ENCODE peak calls at places on chromosome 16, in five cellular contexts. S is WTC11, D is IMR-90, W is A549, I is H1. K is an unnamed sample.

GRCh38 chr16:21684199-21684598 is 20.4 kb downstream of the OTOA start:
- DNase-seq in I (peak; percentile 82), D (no peak), W (no peak), S (peak; percentile 66), K (peak; percentile 42)

GRCh38 chr16:24838554-24839266 is 7.1 kb upstream of the SLC5A11 start:
- DNase-seq in D (peak; percentile 70), S (no peak), W (peak; percentile 37), I (no peak), K (no peak)

GRCh38 chr16:17277981-17278381 is 192.8 kb downstream of the XYLT1 start:
- DNase-seq in I (peak; percentile 59), W (peak; percentile 28), S (peak; percentile 62), D (peak; percentile 7), K (no peak)

GRCh38 chr16:86739178-86739577 is 160.8 kb downstream of the FOXL1 start:
- DNase-seq in S (no peak), I (no peak), D (no peak), W (no peak), K (no peak)

GRCh38 chr16:873243-873661 is 72.7 kb upstream of the GNG13 start:
- DNase-seq in W (no peak), D (no peak), S (no peak), I (no peak), K (no peak)

GRCh38 chr16:75445298-75445697 is 12.0 kb upstream of the CFDP1 start:
- DNase-seq in I (no peak), S (no peak), W (no peak), D (no peak), K (no peak)

GRCh38 chr16:82924075-82924854 is 297.5 kb downstream of the CDH13 start:
- DNase-seq in D (no peak), S (no peak), I (no peak), W (no peak), K (no peak)

GRCh38 chr16:83015871-83016270 is 389.1 kb downstream of the CDH13 start:
- DNase-seq in D (no peak), W (no peak), S (no peak), I (no peak), K (no peak)

GRCh38 chr16:53967172-53967571 is 263.2 kb downstream of the FTO start:
- DNase-seq in D (no peak), S (no peak), W (no peak), I (no peak), K (no peak)

GRCh38 chr16:15672514-15673167 is 22.6 kb downstream of the NDE1 start:
- DNase-seq in S (no peak), W (peak; percentile 84), D (peak; percentile 96), I (no peak), K (no peak)

GRCh38 chr16:48395375-48395774 is 10.2 kb upstream of the SIAH1 start:
- DNase-seq in D (no peak), W (no peak), S (no peak), I (no peak), K (no peak)

GRCh38 chr16:10980811-10981210 is 36.4 kb downstream of the CLEC16A start:
- DNase-seq in W (no peak), S (no peak), D (no peak), I (no peak), K (no peak)

GRCh38 chr16:8096211-8096610 is 494.1 kb downstream of the TMEM114 start:
- DNase-seq in S (no peak), D (no peak), I (no peak), W (no peak), K (no peak)

GRCh38 chr16:6484121-6484520 is 848.5 kb upstream of the RBFOX1 start:
- DNase-seq in S (no peak), D (no peak), I (no peak), W (no peak), K (no peak)

GRCh38 chr16:62190426-62190825 is 154.2 kb upstream of the CDH8 start:
- DNase-seq in D (no peak), I (no peak), S (no peak), W (no peak), K (peak; percentile 31)

GRCh38 chr16:35687071-35687470 is 2227.7 kb downstream of the TP53TG3F start:
- DNase-seq in I (no peak), W (no peak), D (no peak), S (no peak), K (no peak)

GRCh38 chr16:6803171-6803570 is 529.5 kb upstream of the RBFOX1 start:
- DNase-seq in I (no peak), S (no peak), D (no peak), W (no peak), K (no peak)

GRCh38 chr16:81238296-81239011 is at the start of gene BCO1:
- DNase-seq in W (peak; percentile 35), S (peak; percentile 19), D (peak; percentile 66), I (no peak), K (no peak)
- TF ChIP-seq USF2 in W (no peak), S (no peak), D (no peak), I (no peak), K (no peak)

GRCh38 chr16:69821844-69822173 is 59.7 kb downstream of the WWP2 start:
- DNase-seq in S (no peak), W (no peak), I (no peak), D (no peak), K (no peak)

GRCh38 chr16:69814561-69814960 is 52.4 kb downstream of the WWP2 start:
- DNase-seq in W (no peak), S (no peak), D (no peak), I (no peak), K (no peak)

GRCh38 chr16:69820926-69821541 is 58.9 kb downstream of the WWP2 start:
- DNase-seq in I (no peak), S (no peak), W (no peak), D (peak; percentile 24), K (peak; percentile 73)

GRCh38 chr16:69822174-69822935 is 60.2 kb downstream of the WWP2 start:
- DNase-seq in S (no peak), D (no peak), W (no peak), I (no peak), K (no peak)

GRCh38 chr16:69818811-69819587 is 56.9 kb downstream of the WWP2 start:
- DNase-seq in D (no peak), I (no peak), W (no peak), S (no peak), K (peak; percentile 21)
- TF ChIP-seq USF2 in D (no peak), I (no peak), W (no peak), S (no peak), K (no peak)

GRCh38 chr16:57808589-57808988 is 6.3 kb upstream of the KIFC3 start:
- DNase-seq in W (no peak), D (no peak), I (no peak), S (no peak), K (no peak)

GRCh38 chr16:57807252-57807967 is 5.1 kb upstream of the KIFC3 start:
- DNase-seq in D (no peak), I (no peak), W (peak; percentile 68), S (no peak), K (no peak)

GRCh38 chr16:57809843-57810196 is 7.5 kb upstream of the KIFC3 start:
- DNase-seq in S (no peak), W (no peak), D (no peak), I (no peak), K (no peak)

GRCh38 chr16:57809276-57809793 is 7.0 kb upstream of the KIFC3 start:
- DNase-seq in I (no peak), W (no peak), D (no peak), S (no peak), K (no peak)

DNA sequence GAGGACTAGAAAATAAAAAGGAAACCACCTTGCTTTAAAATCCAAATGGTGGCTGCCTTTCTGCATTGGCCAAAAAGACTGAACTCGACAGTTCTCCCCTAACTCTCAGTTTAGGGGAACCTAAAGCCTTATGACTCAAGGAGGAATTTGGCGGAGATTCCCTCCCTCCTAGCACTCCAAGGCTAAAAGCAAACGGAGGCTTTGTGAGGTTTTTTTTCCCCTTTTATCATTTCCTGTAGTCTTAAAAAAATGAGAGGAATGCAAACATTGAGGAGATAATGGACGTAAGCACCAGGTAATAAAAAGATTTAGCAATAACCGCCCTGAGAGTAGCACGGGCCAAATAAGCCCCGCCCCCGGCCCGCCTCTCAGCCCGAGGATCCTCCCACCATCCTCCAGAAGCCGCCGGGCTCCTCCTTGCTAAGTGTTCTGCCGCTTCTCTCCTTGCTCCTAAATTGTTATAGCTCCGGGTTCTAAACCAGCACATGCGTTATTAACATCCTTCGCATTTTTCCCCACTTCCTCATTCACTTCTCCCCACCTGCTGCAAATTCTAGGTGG is 5.8 kb upstream of the KIFC3 start:
- DNase-seq in I (peak; percentile 69), S (peak; percentile 71), W (peak; percentile 91), D (peak; percentile 91), K (peak; percentile 84)
- TF ChIP-seq USF2 in I (no peak), S (no peak), W (no peak), D (no peak), K (no peak)

GRCh38 chr16:19885456-19886060 is 910 bp upstream of the GPRC5B start:
- DNase-seq in W (no peak), D (no peak), I (peak; percentile 68), S (no peak), K (no peak)
- TF ChIP-seq USF2 in W (no peak), D (no peak), I (no peak), S (no peak), K (no peak)

GRCh38 chr16:88870608-88871348 is 4.3 kb upstream of the PABPN1L start:
- DNase-seq in S (no peak), W (no peak), D (no peak), I (no peak), K (no peak)

GRCh38 chr16:88867561-88868246 is 1.2 kb upstream of the PABPN1L start:
- DNase-seq in I (no peak), S (no peak), D (no peak), W (no peak), K (no peak)

GRCh38 chr16:88868974-88869672 is 2.7 kb upstream of the PABPN1L start:
- DNase-seq in W (no peak), I (no peak), S (no peak), D (no peak), K (no peak)

GRCh38 chr16:88871349-88871702 is 4.9 kb upstream of the PABPN1L start:
- DNase-seq in W (no peak), I (no peak), S (no peak), D (no peak), K (no peak)

GRCh38 chr16:88869673-88869980 is 3.2 kb upstream of the PABPN1L start:
- DNase-seq in S (no peak), D (peak; percentile 25), I (no peak), W (no peak), K (no peak)
- TF ChIP-seq USF2 in S (no peak), D (no peak), I (no peak), W (no peak), K (no peak)

DNA sequence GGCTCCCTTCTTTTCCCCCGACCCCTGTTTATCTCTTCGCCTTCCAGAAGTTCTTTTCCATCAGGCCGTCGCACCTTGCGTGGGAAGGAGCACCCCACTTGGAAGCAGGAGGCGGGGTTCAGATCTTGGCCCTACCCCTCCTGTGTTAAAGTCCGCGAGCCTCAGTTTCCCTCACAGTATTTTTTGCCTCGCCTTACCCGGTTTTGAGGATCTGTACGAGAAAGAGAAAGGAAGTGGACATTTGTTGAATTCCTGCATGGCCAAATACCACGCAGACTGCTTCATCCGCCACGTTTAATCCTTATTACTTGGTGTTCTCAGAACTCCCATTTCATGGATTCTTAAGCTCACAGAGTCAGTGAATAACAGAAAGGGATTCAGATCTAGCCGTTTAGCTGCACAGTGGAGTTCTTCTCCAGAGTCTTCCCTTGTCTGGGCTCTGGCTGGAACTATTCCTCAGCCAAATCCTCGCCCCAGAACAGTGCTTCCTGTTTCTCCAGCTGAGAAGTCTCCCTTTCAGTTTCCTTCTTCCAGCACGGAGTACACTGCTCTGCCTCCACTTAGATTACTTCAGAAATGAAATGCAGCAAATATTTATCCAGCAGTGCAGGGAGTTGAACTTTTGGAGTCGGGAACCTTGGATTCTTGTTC is 590 bp downstream of the TMEM219 start:
- DNase-seq in D (peak; percentile 27), S (no peak), W (no peak), I (no peak), K (no peak)
- TF ChIP-seq USF2 in D (no peak), S (no peak), W (no peak), I (no peak), K (no peak)